ENCODE peak calls at places on chromosomes 13 and 19, in five cellular contexts. T is K562; P is PC-3; O is CD4-positive, CD25-positive, alpha-beta regulatory T cell; I is aorta. S is an unnamed sample. For H3K9me3 and H3K4me1, the result is how much of the 10 kb centered on the place peaks cover.

GRCh38 chr19:790971-791604 is 6.2 kb upstream of the PTBP1 start:
- DNase-seq in T (peak), P (no peak), O (no peak), I (no peak), S (no peak)

GRCh38 chr13:27011661-27012060 is 159.9 kb downstream of the USP12 start:
- DNase-seq in T (no peak), P (no peak), O (no peak), I (no peak), S (no peak)

GRCh38 chr19:45324349-45324907 is 1.8 kb upstream of the CKM start:
- DNase-seq in T (no peak), P (no peak), O (no peak), I (no peak), S (no peak)

GRCh38 chr13:37510441-37510840 is 88.1 kb downstream of the POSTN start:
- DNase-seq in T (no peak), P (no peak), O (no peak), I (no peak), S (no peak)

GRCh38 chr19:2648528-2648937 is 54.0 kb downstream of the GNG7 start:
- DNase-seq in T (peak), P (peak), O (peak), I (peak), S (peak)

GRCh38 chr13:34749046-34749445 is 193.0 kb upstream of the NBEA start:
- DNase-seq in T (no peak), P (no peak), O (no peak), I (no peak), S (no peak)

GRCh38 chr13:98291658-98292057 is 114.6 kb upstream of the RNF113B start:
- DNase-seq in T (no peak), P (no peak), O (no peak), I (no peak), S (no peak)

GRCh38 chr13:30809787-30810186 is 74.4 kb downstream of the ALOX5AP start:
- DNase-seq in T (no peak), P (no peak), O (no peak), I (no peak), S (no peak)

GRCh38 chr13:51814825-51815650 is 11.1 kb upstream of the DHRS12 start:
- DNase-seq in T (peak), P (peak), O (peak), I (peak), S (peak)

GRCh38 chr19:4473011-4473410 is 914 bp downstream of the HDGFL2 start:
- DNase-seq in T (no peak), P (no peak), O (no peak), I (no peak), S (no peak)

GRCh38 chr19:2355168-2356035 is 4.7 kb upstream of the TMPRSS9 start:
- DNase-seq in T (no peak), P (no peak), O (no peak), I (no peak), S (no peak)

GRCh38 chr19:58129284-58129683 is 21.3 kb downstream of the ZNF329 start:
- DNase-seq in T (no peak), P (no peak), O (no peak), I (no peak), S (no peak)
- H3K9me3 ChIP-seq in T (under half), P (half or more), O (half or more), I (half or more), S (under half)

DNA sequence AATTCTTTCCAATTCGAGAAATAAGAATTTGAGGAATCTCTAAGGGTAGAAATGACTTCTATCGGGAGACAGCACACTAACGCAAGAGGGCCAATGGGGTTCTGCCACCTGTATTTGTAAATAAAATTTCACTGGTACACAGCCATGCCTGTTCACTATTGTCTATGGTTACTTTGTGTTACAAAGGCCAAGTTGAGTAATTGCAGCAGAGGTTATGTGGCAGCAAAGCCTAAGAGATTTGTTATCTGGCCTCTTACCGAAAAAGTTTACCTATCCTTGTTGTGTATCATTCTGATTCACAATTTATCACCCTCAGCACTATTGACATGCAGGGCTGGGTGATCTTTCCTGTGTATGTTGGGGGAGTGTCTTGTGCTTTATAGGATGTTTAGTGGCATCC is 278.0 kb downstream of the KLF5 start:
- DNase-seq in T (no peak), P (peak), O (no peak), I (no peak), S (no peak)
- H3K4me1 ChIP-seq in T (under half), P (half or more), O (under half), I (under half), S (under half)

GRCh38 chr19:11453468-11454341 is 18.3 kb downstream of the PRKCSH start:
- DNase-seq in T (peak), P (no peak), O (peak), I (no peak), S (no peak)

GRCh38 chr19:11450570-11451326 is 15.3 kb downstream of the PRKCSH start:
- DNase-seq in T (peak), P (no peak), O (no peak), I (no peak), S (no peak)

GRCh38 chr19:11452814-11453335 is 17.4 kb downstream of the PRKCSH start:
- DNase-seq in T (no peak), P (no peak), O (no peak), I (no peak), S (no peak)

GRCh38 chr19:11451942-11452813 is 16.7 kb downstream of the PRKCSH start:
- DNase-seq in T (peak), P (no peak), O (no peak), I (no peak), S (no peak)

DNA sequence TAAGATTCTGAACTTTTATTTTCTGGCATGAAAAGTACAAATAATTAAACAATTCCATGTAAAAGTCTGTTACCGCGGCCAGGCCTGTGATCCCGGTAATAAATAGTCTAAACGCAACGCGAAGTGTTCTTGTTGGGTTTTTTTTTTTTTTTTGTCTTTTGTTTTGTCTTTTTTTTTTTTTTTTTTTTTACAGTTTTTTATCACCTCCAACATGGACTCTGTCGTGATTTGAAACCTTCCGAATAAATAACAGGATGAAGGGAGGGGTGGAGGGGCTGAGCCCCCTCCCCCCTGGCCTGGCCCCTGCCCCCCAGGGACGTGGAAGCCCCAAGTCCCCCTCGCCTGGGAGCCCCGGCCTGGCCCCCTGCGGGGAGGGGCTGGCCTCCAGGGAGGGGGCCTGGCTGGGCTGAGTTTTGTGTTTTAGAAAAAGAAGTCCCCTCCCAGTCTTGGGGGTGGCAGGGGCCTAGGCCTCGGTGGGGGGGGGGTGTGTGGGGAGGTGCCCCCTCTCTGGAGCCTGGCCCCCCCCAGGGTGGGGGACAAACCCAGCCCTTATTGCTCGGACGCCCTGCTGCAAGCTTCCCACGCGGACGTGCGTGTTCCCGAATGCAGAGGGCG is 16.0 kb downstream of the PRKCSH start:
- DNase-seq in T (peak), P (no peak), O (no peak), I (no peak), S (no peak)
- H3K9me3 ChIP-seq in T (under half), P (under half), O (under half), I (under half), S (under half)

DNA sequence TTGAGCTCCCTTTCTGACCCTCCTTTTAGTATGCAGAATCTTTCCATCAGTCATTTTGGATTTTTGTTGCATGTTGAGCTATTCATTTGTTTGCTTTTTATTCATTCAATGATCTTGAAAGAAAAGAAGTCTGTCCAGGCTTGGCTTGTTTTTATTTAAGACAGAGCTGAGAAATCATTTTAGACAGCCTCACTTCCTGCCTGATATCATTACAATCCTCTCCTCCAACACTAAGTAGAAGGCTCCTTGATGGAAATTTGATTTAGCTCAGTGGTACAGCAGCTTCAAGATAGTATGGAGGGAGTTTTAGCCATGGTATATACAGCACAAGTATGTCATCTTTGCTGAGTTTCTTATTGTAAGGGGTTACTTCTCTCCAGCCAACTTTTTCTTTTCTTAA is 28.4 kb downstream of the MBNL2 start:
- DNase-seq in T (no peak), P (no peak), O (no peak), I (no peak), S (no peak)
- H3K4me1 ChIP-seq in T (under half), P (under half), O (under half), I (under half), S (under half)

GRCh38 chr19:22503524-22503923 is 81.4 kb upstream of the ZNF98 start:
- DNase-seq in T (no peak), P (no peak), O (no peak), I (no peak), S (no peak)

DNA sequence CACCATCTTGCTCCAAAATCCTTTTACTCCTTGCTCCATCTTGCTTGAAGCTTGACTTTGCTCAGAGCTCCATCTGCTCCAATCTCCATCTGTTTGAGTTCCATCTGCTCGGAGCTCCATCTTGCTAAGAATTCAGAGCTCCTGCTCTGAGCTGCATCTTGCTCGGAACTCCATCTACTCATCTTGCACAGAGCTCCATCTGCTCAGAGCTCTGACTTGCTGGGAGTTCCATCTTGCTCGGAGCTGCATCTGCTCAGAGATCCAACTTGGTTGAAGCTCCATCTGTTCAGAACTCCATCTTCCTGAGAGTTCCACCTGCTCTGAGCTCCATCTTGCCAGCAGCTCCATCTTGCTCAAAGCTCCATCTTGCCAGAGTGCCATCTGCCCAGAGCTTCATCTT is 80.6 kb upstream of the ZNF98 start:
- DNase-seq in T (no peak), P (no peak), O (no peak), I (no peak), S (no peak)
- H3K9me3 ChIP-seq in T (under half), P (under half), O (half or more), I (under half), S (under half)

GRCh38 chr19:48634424-48635262 is 2.5 kb downstream of the DBP start:
- DNase-seq in T (peak), P (peak), O (peak), I (peak), S (peak)

GRCh38 chr19:48635263-48635965 is 1.8 kb downstream of the DBP start:
- DNase-seq in T (peak), P (peak), O (peak), I (peak), S (peak)

GRCh38 chr19:48632692-48633147 is 4.5 kb downstream of the DBP start:
- DNase-seq in T (no peak), P (no peak), O (no peak), I (no peak), S (no peak)

GRCh38 chr19:48634036-48634342 is 3.2 kb downstream of the DBP start:
- DNase-seq in T (no peak), P (no peak), O (no peak), I (no peak), S (no peak)

DNA sequence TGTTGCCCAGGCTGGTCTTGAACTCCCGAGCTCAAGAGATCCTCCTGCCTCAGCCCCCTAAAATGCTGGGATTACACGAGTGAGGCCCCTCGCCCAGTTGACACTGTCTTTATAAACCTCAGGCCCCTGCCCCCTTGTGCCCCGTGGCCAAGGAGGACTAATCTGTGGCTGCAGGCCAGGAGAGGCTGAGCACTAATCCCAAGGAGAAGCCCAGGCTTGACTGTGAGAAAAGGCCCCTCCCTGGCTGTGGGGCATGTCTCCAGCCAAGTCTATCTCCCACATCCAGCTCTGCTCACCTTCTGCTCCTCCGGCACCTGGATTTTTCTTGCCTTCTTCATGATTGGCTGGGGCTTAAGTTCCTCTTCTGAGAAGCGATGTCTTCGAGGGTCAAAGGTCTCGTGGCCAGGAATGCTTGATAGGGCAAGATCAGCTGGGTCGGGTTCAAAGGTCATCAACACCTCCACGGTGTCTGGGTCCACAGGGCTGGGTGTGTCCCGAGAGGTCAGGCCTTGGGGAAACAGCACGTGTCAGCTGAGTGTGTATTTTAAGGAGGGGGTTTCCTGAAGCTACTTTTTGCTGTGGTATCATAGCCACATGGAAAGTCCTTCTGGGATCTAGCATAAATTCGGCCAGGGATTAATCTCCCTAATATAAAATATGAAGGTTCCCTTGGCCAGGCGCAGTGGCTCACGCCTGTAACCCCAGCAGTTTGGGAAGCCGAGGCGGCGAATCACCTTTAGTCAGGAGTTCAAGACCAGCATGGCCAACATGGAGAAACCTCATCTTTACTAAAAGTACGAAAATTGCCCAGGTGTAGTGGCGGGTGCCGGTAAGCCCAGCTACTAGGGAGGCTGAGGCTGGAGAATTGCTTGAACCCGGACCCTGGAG is 3.8 kb downstream of the DBP start:
- DNase-seq in T (peak), P (no peak), O (no peak), I (no peak), S (no peak)
- H3K4me1 ChIP-seq in T (under half), P (under half), O (under half), I (under half), S (under half)

GRCh38 chr19:40009674-40010073 is 12.8 kb downstream of the ZNF546 start:
- DNase-seq in T (no peak), P (no peak), O (no peak), I (no peak), S (no peak)
- H3K9me3 ChIP-seq in T (under half), P (under half), O (under half), I (under half), S (under half)

GRCh38 chr19:42272535-42272897 is 3.5 kb downstream of the CIC start:
- DNase-seq in T (no peak), P (no peak), O (no peak), I (peak), S (no peak)

GRCh38 chr19:42272989-42273406 is 3.9 kb downstream of the CIC start:
- DNase-seq in T (no peak), P (no peak), O (no peak), I (no peak), S (no peak)

GRCh38 chr19:42271861-42272534 is 2.9 kb downstream of the CIC start:
- DNase-seq in T (no peak), P (no peak), O (no peak), I (peak), S (no peak)

GRCh38 chr19:42274065-42274682 is 5.1 kb downstream of the CIC start:
- DNase-seq in T (no peak), P (no peak), O (no peak), I (peak), S (no peak)

GRCh38 chr19:42273407-42274064 is 4.5 kb downstream of the CIC start:
- DNase-seq in T (no peak), P (no peak), O (no peak), I (peak), S (no peak)
- H3K4me1 ChIP-seq in T (under half), P (under half), O (under half), I (under half), S (under half)

GRCh38 chr19:12198136-12198535 is 35.2 kb downstream of the ZNF136 start:
- DNase-seq in T (no peak), P (no peak), O (no peak), I (no peak), S (no peak)

GRCh38 chr19:12194827-12195500 is 32.1 kb downstream of the ZNF136 start:
- DNase-seq in T (no peak), P (no peak), O (peak), I (peak), S (no peak)

GRCh38 chr19:12200020-12200419 is 37.1 kb downstream of the ZNF136 start:
- DNase-seq in T (no peak), P (no peak), O (no peak), I (no peak), S (no peak)

DNA sequence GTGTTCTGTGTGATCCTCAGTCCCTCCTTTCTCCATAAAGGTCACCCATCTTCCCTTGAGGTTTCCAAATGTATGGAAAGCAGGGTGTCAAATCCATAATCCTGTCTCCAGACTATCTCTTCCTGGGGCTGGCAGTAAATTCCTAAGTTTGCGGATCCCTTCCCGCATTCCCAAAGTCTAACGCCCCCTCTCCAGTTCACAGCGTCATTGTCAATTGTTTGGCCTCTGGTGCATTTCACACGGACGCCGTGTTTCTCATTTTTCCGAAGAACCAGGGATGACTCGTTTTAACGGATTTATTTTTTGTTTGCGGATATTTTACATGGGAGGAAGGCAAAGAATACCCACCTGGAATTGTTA is 32.6 kb downstream of the ZNF136 start:
- DNase-seq in T (no peak), P (no peak), O (no peak), I (no peak), S (no peak)
- H3K9me3 ChIP-seq in T (under half), P (half or more), O (half or more), I (under half), S (under half)